ENCODE peak calls at places on chromosomes 12 and 14, in four cellular contexts. T, V, G and E are unnamed samples.

GRCh38 chr12:48977290-48978281 is 536 bp upstream of the WNT1 start:
- DNase-seq in G (no peak), T (peak), V (peak), E (peak)

GRCh38 chr14:69612014-69612758 is 790 bp downstream of the SUSD6 start:
- DNase-seq in T (no peak), V (no peak), G (peak), E (peak)

GRCh38 chr12:55934343-55934742 is 3.4 kb downstream of the DGKA start:
- DNase-seq in V (no peak), T (no peak), G (no peak), E (no peak)

GRCh38 chr14:60274448-60274847 is 25.4 kb downstream of the PPM1A start:
- DNase-seq in V (no peak), G (no peak), T (no peak), E (no peak)

GRCh38 chr12:113127791-113128199 is 7.8 kb downstream of the RASAL1 start:
- DNase-seq in G (no peak), T (no peak), V (no peak), E (no peak)

GRCh38 chr12:66716522-66716921 is 37.6 kb upstream of the GRIP1 start:
- DNase-seq in T (no peak), G (peak), V (no peak), E (no peak)

GRCh38 chr12:120167529-120168095 is 26.9 kb downstream of the GCN1 start:
- DNase-seq in V (no peak), T (no peak), G (no peak), E (no peak)

GRCh38 chr14:55127491-55127951 is 1.5 kb upstream of the LGALS3 start:
- DNase-seq in G (no peak), V (no peak), T (no peak), E (no peak)

GRCh38 chr14:64363265-64363840 is 24.8 kb upstream of the MTHFD1 start:
- DNase-seq in G (no peak), T (no peak), V (no peak), E (no peak)

GRCh38 chr14:31690056-31690455 is 128.9 kb downstream of the NUBPL start:
- DNase-seq in G (no peak), V (no peak), T (no peak), E (no peak)

GRCh38 chr12:113116875-113117274 is 18.7 kb downstream of the RASAL1 start:
- DNase-seq in G (peak), V (no peak), T (no peak), E (no peak)

GRCh38 chr12:62772556-62772955 is 162.4 kb downstream of the PPM1H start:
- DNase-seq in T (no peak), V (no peak), G (no peak), E (no peak)

GRCh38 chr12:85575115-85576096 is 260.8 kb downstream of the RASSF9 start:
- DNase-seq in T (peak), V (no peak), G (peak), E (peak)

GRCh38 chr12:121773011-121773777 is 20.3 kb downstream of the RHOF start:
- DNase-seq in G (peak), T (peak), V (peak), E (peak)

GRCh38 chr12:133073836-133074235 is 6.9 kb upstream of the ZNF140 start:
- DNase-seq in T (no peak), G (no peak), V (no peak), E (no peak)

GRCh38 chr14:39488600-39488999 is 56.4 kb upstream of the FBXO33 start:
- DNase-seq in V (no peak), T (peak), G (peak), E (peak)

GRCh38 chr12:572532-572899 is 90.7 kb downstream of the NINJ2 start:
- DNase-seq in V (no peak), T (no peak), G (no peak), E (no peak)

GRCh38 chr14:92425101-92425500 is 88.5 kb upstream of the RIN3 start:
- DNase-seq in G (no peak), T (no peak), V (no peak), E (no peak)

GRCh38 chr14:65019944-65020566 is 33.4 kb downstream of the FNTB start:
- DNase-seq in V (no peak), T (peak), G (peak), E (peak)

GRCh38 chr12:127162902-127163301 is 1104.1 kb upstream of the TMEM132C start:
- DNase-seq in G (no peak), V (no peak), T (no peak), E (no peak)

GRCh38 chr12:21819236-21819635 is 44.7 kb upstream of the KCNJ8 start:
- DNase-seq in G (no peak), V (no peak), T (no peak), E (no peak)

GRCh38 chr14:103746706-103747105 is 31.1 kb downstream of the ZFYVE21 start:
- DNase-seq in T (no peak), G (no peak), V (no peak), E (no peak)